ENCODE peak calls at places on chromosome 9, in seven cellular contexts. M is stomach, T is esophagus muscularis mucosa, P is H1, J is transverse colon, G is sigmoid colon, D is K562. Q is an unnamed sample.

GRCh38 chr9:26809795-26810194 is 82.8 kb downstream of the CAAP1 start:
- DNase-seq in M (no peak), T (no peak), P (no peak), J (no peak), G (no peak), D (no peak), Q (no peak)

GRCh38 chr9:27412081-27412480 is 112.0 kb upstream of the IFNK start:
- DNase-seq in M (no peak), T (no peak), P (no peak), J (no peak), G (no peak), D (no peak), Q (no peak)

GRCh38 chr9:73441890-73442818 is 290.5 kb downstream of the ANXA1 start:
- DNase-seq in M (no peak), T (no peak), P (peak; percentile 23), J (no peak), G (no peak), D (no peak), Q (no peak)

GRCh38 chr9:35604578-35605335 is at the start of gene TESK1:
- DNase-seq in M (peak; percentile 89), T (no peak), P (no peak), J (peak; percentile 89), G (peak; percentile 86), D (peak; percentile 87), Q (peak; percentile 97)

GRCh38 chr9:99312736-99313135 is 90.7 kb downstream of the SEC61B start:
- DNase-seq in M (no peak), T (peak; percentile 34), P (no peak), J (no peak), G (no peak), D (no peak), Q (no peak)

GRCh38 chr9:93124793-93125192 is 9.3 kb downstream of the NINJ1 start:
- DNase-seq in M (no peak), T (no peak), P (no peak), J (peak; percentile 6), G (peak; percentile 64), D (no peak), Q (peak; percentile 44)

GRCh38 chr9:89564257-89564878 is 40.4 kb upstream of the GADD45G start:
- DNase-seq in M (no peak), T (no peak), P (peak; percentile 46), J (no peak), G (no peak), D (peak; percentile 32), Q (no peak)

GRCh38 chr9:96413312-96414221 is 4.6 kb downstream of the ZNF367 start:
- DNase-seq in M (no peak), T (no peak), P (no peak), J (peak; percentile 27), G (no peak), D (no peak), Q (no peak)

GRCh38 chr9:72597181-72597517 is 75.7 kb downstream of the TMC1 start:
- DNase-seq in M (no peak), T (no peak), P (no peak), J (no peak), G (no peak), D (no peak), Q (no peak)

GRCh38 chr9:31034311-31034710 is 1350.1 kb upstream of the ACO1 start:
- DNase-seq in M (no peak), T (no peak), P (no peak), J (no peak), G (no peak), D (no peak), Q (no peak)

GRCh38 chr9:84297162-84297821 is 43.3 kb downstream of the SLC28A3 start:
- DNase-seq in M (no peak), T (no peak), P (no peak), J (no peak), G (no peak), D (no peak), Q (no peak)

GRCh38 chr9:22683393-22684075 is 236.9 kb downstream of the DMRTA1 start:
- DNase-seq in M (no peak), T (no peak), P (no peak), J (no peak), G (no peak), D (no peak), Q (no peak)

GRCh38 chr9:70479880-70480291 is 65.4 kb upstream of the KLF9 start:
- DNase-seq in M (peak; percentile 34), T (no peak), P (peak; percentile 38), J (peak; percentile 48), G (peak; percentile 72), D (no peak), Q (peak; percentile 62)

GRCh38 chr9:6230037-6230778 is 14.6 kb downstream of the IL33 start:
- DNase-seq in M (no peak), T (no peak), P (no peak), J (no peak), G (no peak), D (no peak), Q (no peak)

GRCh38 chr9:76646249-76646648 is 118.0 kb upstream of the PCA3 start:
- DNase-seq in M (no peak), T (no peak), P (no peak), J (peak; percentile 62), G (no peak), D (no peak), Q (no peak)

GRCh38 chr9:72534931-72535330 is 13.5 kb downstream of the TMC1 start:
- DNase-seq in M (no peak), T (no peak), P (no peak), J (no peak), G (no peak), D (no peak), Q (no peak)

GRCh38 chr9:2053883-2054845 is 39.0 kb downstream of the SMARCA2 start:
- DNase-seq in M (peak; percentile 33), T (no peak), P (no peak), J (peak; percentile 52), G (peak; percentile 80), D (no peak), Q (no peak)

GRCh38 chr9:128056887-128057723 is 10.0 kb downstream of the NAIF1 start:
- DNase-seq in M (peak; percentile 79), T (no peak), P (no peak), J (peak; percentile 80), G (no peak), D (no peak), Q (no peak)

GRCh38 chr9:74630228-74630627 is 133.1 kb downstream of the RORB start:
- DNase-seq in M (no peak), T (no peak), P (no peak), J (no peak), G (no peak), D (no peak), Q (no peak)

GRCh38 chr9:33765411-33765810 is 29.9 kb upstream of the PRSS3 start:
- DNase-seq in M (no peak), T (no peak), P (no peak), J (no peak), G (no peak), D (no peak), Q (no peak)

GRCh38 chr9:32350682-32351081 is 33.8 kb upstream of the ACO1 start:
- DNase-seq in M (no peak), T (no peak), P (no peak), J (no peak), G (no peak), D (no peak), Q (no peak)

GRCh38 chr9:94847486-94847885 is 121.0 kb downstream of the AOPEP start:
- DNase-seq in M (no peak), T (no peak), P (no peak), J (no peak), G (no peak), D (no peak), Q (no peak)

GRCh38 chr9:4904322-4905134 is 80.5 kb upstream of the JAK2 start:
- DNase-seq in M (no peak), T (no peak), P (no peak), J (no peak), G (no peak), D (no peak), Q (no peak)

GRCh38 chr9:127567119-127567897 is 44.8 kb upstream of the STXBP1 start:
- DNase-seq in M (peak; percentile 76), T (no peak), P (no peak), J (peak; percentile 81), G (peak; percentile 88), D (peak; percentile 67), Q (peak; percentile 80)

GRCh38 chr9:122406264-122406890 is 35.6 kb downstream of the PTGS1 start:
- DNase-seq in M (no peak), T (no peak), P (no peak), J (no peak), G (no peak), D (no peak), Q (no peak)

GRCh38 chr9:110531776-110532175 is 47.8 kb downstream of the SVEP1 start:
- DNase-seq in M (no peak), T (no peak), P (no peak), J (no peak), G (no peak), D (no peak), Q (no peak)

DNA sequence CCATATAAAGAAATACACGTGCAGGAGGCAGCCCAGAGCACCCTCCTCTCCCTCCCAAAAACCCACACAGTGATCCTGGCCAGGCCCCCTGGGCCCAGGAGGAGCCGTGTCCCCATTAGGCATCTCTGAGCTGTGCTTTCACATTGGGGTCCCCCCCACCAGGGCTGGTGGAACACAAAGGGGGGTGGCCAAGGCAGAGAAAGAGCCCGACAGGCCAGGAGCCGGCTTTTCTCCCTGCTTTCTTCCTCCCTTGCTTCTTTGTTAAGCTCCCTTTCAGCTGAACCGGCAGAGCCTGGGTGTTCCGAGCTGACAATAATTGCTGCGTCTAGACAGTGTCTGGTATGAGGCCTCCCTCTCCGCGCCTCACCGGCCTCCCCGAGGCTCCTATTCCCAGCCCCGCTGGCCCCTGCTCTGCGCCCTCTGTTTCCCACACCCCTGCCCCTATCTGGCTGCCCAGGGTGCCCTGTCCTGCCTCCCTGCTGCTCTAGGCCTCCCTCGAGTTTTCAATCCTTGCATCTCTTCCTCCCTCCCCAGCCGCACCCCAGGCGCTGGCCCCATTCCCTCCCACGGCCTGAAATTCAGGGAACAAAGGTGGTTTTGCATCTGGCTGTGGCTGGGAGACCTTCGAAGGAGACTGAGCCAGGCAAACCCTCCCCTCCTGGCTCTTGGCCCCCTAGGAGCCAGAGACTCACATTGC is 120.6 kb downstream of the C9orf50 start:
- DNase-seq in M (no peak), T (no peak), P (no peak), J (no peak), G (peak; percentile 76), D (no peak), Q (peak; percentile 65)
- TF ChIP-seq EP300 in M (no peak), T (no peak), P (no peak), J (no peak), G (no peak), D (no peak), Q (no peak)

GRCh38 chr9:80836013-80836412 is 853.3 kb downstream of the TLE1 start:
- DNase-seq in M (no peak), T (no peak), P (no peak), J (no peak), G (no peak), D (no peak), Q (no peak)
- TF ChIP-seq POLR2AphosphoS5 in M (no peak), T (no peak), P (no peak), J (no peak), G (no peak), D (no peak), Q (no peak)

GRCh38 chr9:17630531-17630949 is 51.7 kb downstream of the SH3GL2 start:
- DNase-seq in M (no peak), T (no peak), P (no peak), J (no peak), G (no peak), D (no peak), Q (no peak)
- TF ChIP-seq EP300 in M (no peak), T (no peak), P (no peak), J (no peak), G (no peak), D (no peak), Q (no peak)

GRCh38 chr9:77710276-77710675 is 62.2 kb upstream of the GNA14 start:
- DNase-seq in M (no peak), T (no peak), P (no peak), J (no peak), G (no peak), D (no peak), Q (no peak)
- TF ChIP-seq POLR2AphosphoS5 in M (no peak), T (no peak), P (no peak), J (no peak), G (no peak), D (no peak), Q (no peak)

Q was measured in upper lobe of left lung.